ENCODE peak calls at places on chromosomes 4 and X, in six cellular contexts. Z, C, Y, B, O and X are unnamed samples.

GRCh38 chrX:134761788-134762187 is 103.5 kb upstream of the PLAC1 start:
- DNase-seq in Z (no peak), C (no peak), Y (no peak), B (no peak), O (no peak), X (no peak)

GRCh38 chrX:111445485-111445884 is 33.5 kb upstream of the DCX start:
- DNase-seq in Z (peak; percentile 5), C (no peak), Y (peak; percentile 46), B (no peak), O (peak; percentile 37), X (no peak)

GRCh38 chr4:75876218-75876617 is 26.0 kb downstream of the PPEF2 start:
- DNase-seq in Z (no peak), C (no peak), Y (no peak), B (no peak), O (no peak), X (no peak)

GRCh38 chr4:13409324-13409723 is 74.8 kb downstream of the RAB28 start:
- DNase-seq in Z (no peak), C (no peak), Y (no peak), B (no peak), O (no peak), X (no peak)

GRCh38 chr4:8165374-8165896 is 6.8 kb upstream of the ABLIM2 start:
- DNase-seq in Z (no peak), C (no peak), Y (no peak), B (no peak), O (no peak), X (no peak)

GRCh38 chrX:9285342-9285771 is 179.5 kb upstream of the TBL1X start:
- DNase-seq in Z (no peak), C (no peak), Y (no peak), B (no peak), O (no peak), X (no peak)

GRCh38 chrX:68186552-68187262 is 246.6 kb downstream of the OPHN1 start:
- DNase-seq in Z (no peak), C (no peak), Y (peak; percentile 22), B (no peak), O (no peak), X (peak; percentile 63)

GRCh38 chr4:180380733-180381132 is 1862.5 kb upstream of the TENM3 start:
- DNase-seq in Z (no peak), C (no peak), Y (peak; percentile 0), B (no peak), O (peak; percentile 79), X (peak; percentile 59)

GRCh38 chrX:11913001-11913400 is 155.0 kb downstream of the MSL3 start:
- DNase-seq in Z (no peak), C (no peak), Y (peak; percentile 36), B (no peak), O (no peak), X (no peak)

DNA sequence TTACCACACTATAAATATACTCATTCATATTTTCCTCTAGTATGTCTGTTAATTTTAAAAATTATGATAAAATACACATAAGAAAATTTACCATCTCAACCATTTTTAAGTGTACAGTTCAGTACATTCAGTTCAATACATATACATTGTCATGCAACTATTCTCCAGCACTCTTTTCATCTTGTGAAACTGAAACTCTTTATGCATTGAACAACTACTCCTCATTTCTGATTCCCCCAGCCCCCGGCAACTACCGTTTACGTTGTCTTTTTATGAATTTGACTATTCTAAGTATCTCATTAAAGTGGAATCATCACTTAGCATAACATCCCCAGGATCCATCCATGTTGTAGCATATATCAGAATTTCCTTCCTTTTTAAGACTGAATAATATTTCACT is 8.7 kb downstream of the SMARCAD1 start:
- DNase-seq in Z (no peak), C (no peak), Y (no peak), B (no peak), O (no peak), X (no peak)
- TF ChIP-seq CTCF in Z (no peak), C (no peak), Y (no peak), B (no peak), O (no peak), X (no peak)

GRCh38 chrX:74207539-74207938 is 96.4 kb upstream of the ZCCHC13 start:
- DNase-seq in Z (no peak), C (no peak), Y (no peak), B (no peak), O (no peak), X (no peak)

DNA sequence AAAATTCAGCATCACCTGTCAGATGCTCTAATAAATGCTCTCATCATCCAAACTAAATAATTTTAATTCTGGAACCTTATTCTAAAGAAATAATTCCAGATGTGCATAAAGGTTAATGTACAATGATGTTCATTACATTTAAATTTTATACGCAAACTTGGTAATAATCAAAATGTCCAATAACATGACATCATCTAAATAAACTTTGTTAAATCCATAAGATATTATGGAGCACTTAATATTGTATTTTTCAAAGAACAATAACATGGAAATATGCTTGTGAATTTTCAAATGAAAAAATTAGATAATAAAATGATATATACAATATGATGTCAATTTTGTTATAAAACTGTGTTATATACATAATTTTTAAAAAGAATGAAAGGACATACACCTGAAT is 92.1 kb upstream of the ZCCHC13 start:
- DNase-seq in Z (no peak), C (no peak), Y (no peak), B (no peak), O (no peak), X (no peak)
- TF ChIP-seq CTCF in Z (no peak), C (no peak), Y (no peak), B (no peak), O (no peak), X (no peak)

GRCh38 chrX:109472939-109473713 is 8.8 kb downstream of the GUCY2F start:
- DNase-seq in Z (no peak), C (no peak), Y (peak; percentile 60), B (no peak), O (peak; percentile 77), X (no peak)
- TF ChIP-seq CTCF in Z (no peak), C (no peak), Y (peak; percentile 42), B (no peak), O (peak; percentile 32), X (peak; percentile 28)

GRCh38 chr4:89273741-89274141 is 33.9 kb downstream of the GPRIN3 start:
- DNase-seq in Z (peak; percentile 56), C (no peak), Y (no peak), B (no peak), O (no peak), X (no peak)
- TF ChIP-seq CTCF in Z (no peak), C (no peak), Y (no peak), B (no peak), O (no peak), X (no peak)